ENCODE peak calls at places on chromosomes 5 and 9, in six cellular contexts. One of them, this sample, is unnamed.

GRCh38 chr9:90054810-90055209 is 450.0 kb downstream of the GADD45G start:
- DNase-seq in esophagus muscularis mucosa: no peak
- DNase-seq in sigmoid colon: no peak
- DNase-seq in upper lobe of left lung: no peak
- DNase-seq in HCT116: no peak
- DNase-seq in GM23338: no peak
- DNase-seq in this sample: no peak

GRCh38 chr5:93800988-93801811 is 59.8 kb upstream of the POU5F2 start:
- DNase-seq in sigmoid colon: no peak
- DNase-seq in esophagus muscularis mucosa: no peak
- DNase-seq in upper lobe of left lung: no peak
- DNase-seq in GM23338: peak
- DNase-seq in HCT116: peak
- DNase-seq in this sample: no peak

GRCh38 chr9:81849631-81850259 is 78.5 kb upstream of the SPATA31D4 start:
- DNase-seq in sigmoid colon: no peak
- DNase-seq in esophagus muscularis mucosa: no peak
- DNase-seq in upper lobe of left lung: no peak
- DNase-seq in HCT116: no peak
- DNase-seq in GM23338: peak
- DNase-seq in this sample: peak

GRCh38 chr9:105187781-105188180 is 56.7 kb upstream of the SLC44A1 start:
- DNase-seq in GM23338: no peak
- DNase-seq in esophagus muscularis mucosa: no peak
- DNase-seq in HCT116: no peak
- DNase-seq in sigmoid colon: no peak
- DNase-seq in upper lobe of left lung: no peak
- DNase-seq in this sample: no peak

GRCh38 chr5:38382898-38383297 is 124.5 kb downstream of the EGFLAM start:
- DNase-seq in upper lobe of left lung: peak
- DNase-seq in esophagus muscularis mucosa: no peak
- DNase-seq in HCT116: peak
- DNase-seq in sigmoid colon: peak
- DNase-seq in GM23338: peak
- DNase-seq in this sample: peak

GRCh38 chr9:137319434-137319975 is 17.4 kb upstream of the NRARP start:
- DNase-seq in GM23338: no peak
- DNase-seq in HCT116: no peak
- DNase-seq in esophagus muscularis mucosa: no peak
- DNase-seq in sigmoid colon: peak
- DNase-seq in upper lobe of left lung: no peak
- DNase-seq in this sample: no peak

GRCh38 chr9:125815568-125815967 is 68.4 kb downstream of the PBX3 start:
- DNase-seq in upper lobe of left lung: no peak
- DNase-seq in esophagus muscularis mucosa: no peak
- DNase-seq in HCT116: peak
- DNase-seq in GM23338: peak
- DNase-seq in sigmoid colon: no peak
- DNase-seq in this sample: no peak

GRCh38 chr5:173229381-173229959 is 5.5 kb downstream of the NKX2-5 start:
- DNase-seq in GM23338: peak
- DNase-seq in upper lobe of left lung: no peak
- DNase-seq in HCT116: no peak
- DNase-seq in sigmoid colon: no peak
- DNase-seq in esophagus muscularis mucosa: no peak
- DNase-seq in this sample: no peak

GRCh38 chr5:146753618-146754123 is 124.9 kb downstream of the PPP2R2B start:
- DNase-seq in sigmoid colon: no peak
- DNase-seq in esophagus muscularis mucosa: no peak
- DNase-seq in GM23338: peak
- DNase-seq in HCT116: no peak
- DNase-seq in upper lobe of left lung: no peak
- DNase-seq in this sample: no peak

GRCh38 chr9:69009708-69010107 is 4.2 kb downstream of the PRKACG start:
- DNase-seq in GM23338: no peak
- DNase-seq in esophagus muscularis mucosa: no peak
- DNase-seq in upper lobe of left lung: no peak
- DNase-seq in HCT116: no peak
- DNase-seq in sigmoid colon: no peak
- DNase-seq in this sample: no peak

GRCh38 chr9:4490705-4491620 is 695 bp downstream of the SLC1A1 start:
- DNase-seq in GM23338: peak
- DNase-seq in sigmoid colon: no peak
- DNase-seq in esophagus muscularis mucosa: no peak
- DNase-seq in HCT116: no peak
- DNase-seq in upper lobe of left lung: no peak
- DNase-seq in this sample: no peak

GRCh38 chr5:174271316-174271715 is 225.8 kb downstream of the NSG2 start:
- DNase-seq in upper lobe of left lung: no peak
- DNase-seq in HCT116: no peak
- DNase-seq in esophagus muscularis mucosa: no peak
- DNase-seq in sigmoid colon: no peak
- DNase-seq in GM23338: no peak
- DNase-seq in this sample: peak

GRCh38 chr5:8456846-8457186 is 587.9 kb downstream of the MTRR start:
- DNase-seq in upper lobe of left lung: no peak
- DNase-seq in GM23338: no peak
- DNase-seq in sigmoid colon: no peak
- DNase-seq in HCT116: no peak
- DNase-seq in esophagus muscularis mucosa: no peak
- DNase-seq in this sample: no peak

GRCh38 chr5:10493884-10494283 is 52.2 kb downstream of the ROPN1L start:
- DNase-seq in upper lobe of left lung: no peak
- DNase-seq in GM23338: no peak
- DNase-seq in esophagus muscularis mucosa: no peak
- DNase-seq in HCT116: no peak
- DNase-seq in sigmoid colon: no peak
- DNase-seq in this sample: no peak

GRCh38 chr9:38638881-38639576 is 18.6 kb upstream of the ANKRD18A start:
- DNase-seq in esophagus muscularis mucosa: peak
- DNase-seq in sigmoid colon: no peak
- DNase-seq in HCT116: no peak
- DNase-seq in GM23338: no peak
- DNase-seq in upper lobe of left lung: no peak
- DNase-seq in this sample: no peak

GRCh38 chr9:81686614-81687520 is 2.5 kb downstream of the TLE1 start:
- DNase-seq in esophagus muscularis mucosa: peak
- DNase-seq in HCT116: peak
- DNase-seq in GM23338: peak
- DNase-seq in sigmoid colon: peak
- DNase-seq in upper lobe of left lung: peak
- DNase-seq in this sample: peak

GRCh38 chr9:34732478-34732877 is 22.5 kb upstream of the CCL21 start:
- DNase-seq in HCT116: no peak
- DNase-seq in sigmoid colon: no peak
- DNase-seq in upper lobe of left lung: no peak
- DNase-seq in esophagus muscularis mucosa: no peak
- DNase-seq in GM23338: no peak
- DNase-seq in this sample: no peak

GRCh38 chr5:138035605-138036537 is 3.0 kb upstream of the FAM13B start:
- DNase-seq in HCT116: peak
- DNase-seq in GM23338: peak
- DNase-seq in sigmoid colon: peak
- DNase-seq in esophagus muscularis mucosa: no peak
- DNase-seq in upper lobe of left lung: peak
- DNase-seq in this sample: peak

GRCh38 chr5:52799983-52800393 is 12.3 kb downstream of the ITGA1 start:
- DNase-seq in sigmoid colon: peak
- DNase-seq in GM23338: peak
- DNase-seq in upper lobe of left lung: peak
- DNase-seq in HCT116: peak
- DNase-seq in esophagus muscularis mucosa: peak
- DNase-seq in this sample: peak
- TF ChIP-seq POLR2AphosphoS5 in sigmoid colon: peak
- TF ChIP-seq POLR2AphosphoS5 in GM23338: peak
- TF ChIP-seq POLR2AphosphoS5 in upper lobe of left lung: peak
- TF ChIP-seq POLR2AphosphoS5 in HCT116: peak
- TF ChIP-seq POLR2AphosphoS5 in esophagus muscularis mucosa: peak
- TF ChIP-seq POLR2AphosphoS5 in this sample: peak

DNA sequence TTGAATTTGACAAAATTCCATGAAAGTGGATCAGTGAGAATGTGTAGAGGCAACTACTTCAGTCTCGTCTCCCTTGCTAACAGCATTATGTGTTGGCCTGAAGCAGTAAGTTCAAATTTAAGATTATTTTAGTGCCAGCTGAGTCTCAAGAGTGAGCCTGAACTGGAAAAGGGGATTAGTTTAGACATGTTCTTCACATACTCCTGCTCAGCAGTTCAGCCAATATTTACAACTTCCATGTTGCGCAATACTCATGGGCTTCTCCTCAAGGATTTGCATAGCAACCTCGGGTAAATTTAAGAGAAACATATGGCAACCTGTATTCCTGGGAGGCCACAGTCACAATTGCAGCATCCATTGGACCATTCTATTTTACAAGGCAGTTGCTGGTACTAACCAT is 553.8 kb downstream of the PTPRD start:
- DNase-seq in sigmoid colon: no peak
- DNase-seq in HCT116: no peak
- DNase-seq in upper lobe of left lung: peak
- DNase-seq in esophagus muscularis mucosa: no peak
- DNase-seq in GM23338: peak
- DNase-seq in this sample: no peak
- H3K27ac ChIP-seq in sigmoid colon: no peak
- H3K27ac ChIP-seq in HCT116: no peak
- H3K27ac ChIP-seq in upper lobe of left lung: no peak
- H3K27ac ChIP-seq in esophagus muscularis mucosa: no peak
- H3K27ac ChIP-seq in GM23338: no peak
- H3K27ac ChIP-seq in this sample: no peak

DNA sequence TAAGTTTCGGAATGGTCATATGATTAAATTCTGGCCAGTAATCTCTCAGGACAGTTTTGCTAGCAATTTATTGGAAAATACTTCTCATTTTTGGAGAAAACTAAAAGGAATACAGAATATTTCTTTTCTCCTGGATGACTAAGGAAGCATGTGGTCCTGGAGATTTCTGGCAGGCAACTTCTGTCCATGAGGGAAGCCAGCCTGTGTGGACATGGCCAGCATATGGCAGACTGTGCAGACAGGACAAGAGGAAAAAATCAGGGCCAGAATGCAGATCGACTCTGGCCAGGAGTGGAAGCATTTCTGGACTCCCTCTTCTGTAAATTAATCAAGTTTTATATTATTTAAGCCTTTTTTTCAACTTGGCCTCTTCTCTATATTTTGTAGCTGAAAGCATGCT is 100.4 kb upstream of the CDH18 start:
- DNase-seq in GM23338: no peak
- DNase-seq in sigmoid colon: no peak
- DNase-seq in upper lobe of left lung: no peak
- DNase-seq in esophagus muscularis mucosa: no peak
- DNase-seq in HCT116: no peak
- DNase-seq in this sample: no peak
- TF ChIP-seq CTCF in GM23338: no peak
- TF ChIP-seq CTCF in sigmoid colon: no peak
- TF ChIP-seq CTCF in upper lobe of left lung: no peak
- TF ChIP-seq CTCF in esophagus muscularis mucosa: no peak
- TF ChIP-seq CTCF in HCT116: no peak
- TF ChIP-seq CTCF in this sample: no peak

GRCh38 chr5:128537306-128537998 is 593 bp downstream of the FBN2 start:
- DNase-seq in upper lobe of left lung: no peak
- DNase-seq in HCT116: no peak
- DNase-seq in esophagus muscularis mucosa: no peak
- DNase-seq in sigmoid colon: no peak
- DNase-seq in GM23338: peak
- DNase-seq in this sample: no peak

GRCh38 chr5:128538249-128539037 is 398 bp upstream of the FBN2 start:
- DNase-seq in sigmoid colon: peak
- DNase-seq in HCT116: no peak
- DNase-seq in GM23338: peak
- DNase-seq in esophagus muscularis mucosa: no peak
- DNase-seq in upper lobe of left lung: peak
- DNase-seq in this sample: peak

GRCh38 chr5:128537999-128538248 is at the start of gene FBN2:
- DNase-seq in upper lobe of left lung: no peak
- DNase-seq in GM23338: no peak
- DNase-seq in esophagus muscularis mucosa: no peak
- DNase-seq in sigmoid colon: no peak
- DNase-seq in HCT116: no peak
- DNase-seq in this sample: no peak

GRCh38 chr5:128539038-128539429 is 989 bp upstream of the FBN2 start:
- DNase-seq in sigmoid colon: no peak
- DNase-seq in HCT116: no peak
- DNase-seq in GM23338: no peak
- DNase-seq in upper lobe of left lung: no peak
- DNase-seq in esophagus muscularis mucosa: no peak
- DNase-seq in this sample: no peak

GRCh38 chr5:128541385-128541784 is 3.3 kb upstream of the FBN2 start:
- DNase-seq in esophagus muscularis mucosa: no peak
- DNase-seq in sigmoid colon: no peak
- DNase-seq in HCT116: no peak
- DNase-seq in GM23338: no peak
- DNase-seq in upper lobe of left lung: no peak
- DNase-seq in this sample: no peak
- TF ChIP-seq POLR2AphosphoS5 in esophagus muscularis mucosa: no peak
- TF ChIP-seq POLR2AphosphoS5 in sigmoid colon: no peak
- TF ChIP-seq POLR2AphosphoS5 in HCT116: no peak
- TF ChIP-seq POLR2AphosphoS5 in GM23338: no peak
- TF ChIP-seq POLR2AphosphoS5 in upper lobe of left lung: no peak
- TF ChIP-seq POLR2AphosphoS5 in this sample: no peak

DNA sequence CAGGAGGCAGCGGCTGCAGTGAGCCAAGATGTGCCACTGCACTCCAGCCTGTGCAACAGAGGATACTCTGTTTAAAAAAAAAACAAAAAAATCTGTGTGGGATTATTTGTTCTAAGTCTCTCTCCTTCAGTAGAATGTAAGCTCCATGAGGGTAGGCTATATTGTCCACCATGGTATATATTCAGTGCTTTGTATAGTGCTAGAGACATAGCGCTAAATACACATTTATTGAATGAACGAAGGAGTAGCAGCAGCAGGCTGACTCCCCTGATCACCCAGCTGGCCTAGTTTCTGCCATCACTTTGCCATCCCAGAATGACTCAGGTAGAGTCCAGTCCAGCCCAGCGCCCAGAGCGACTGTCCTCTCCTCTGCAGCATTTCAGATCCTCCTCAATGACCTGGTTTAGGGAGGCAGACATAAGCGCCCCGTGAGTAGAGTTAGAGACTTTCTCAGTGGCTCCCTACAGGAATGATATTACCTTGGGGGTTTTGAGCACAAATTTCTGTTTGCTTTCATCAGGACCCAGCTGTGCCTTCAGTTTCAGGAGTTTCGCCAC is 716 bp downstream of the HARS1 start:
- DNase-seq in HCT116: peak
- DNase-seq in upper lobe of left lung: no peak
- DNase-seq in sigmoid colon: no peak
- DNase-seq in GM23338: no peak
- DNase-seq in esophagus muscularis mucosa: no peak
- DNase-seq in this sample: peak
- H3K27ac ChIP-seq in HCT116: peak
- H3K27ac ChIP-seq in upper lobe of left lung: peak
- H3K27ac ChIP-seq in sigmoid colon: peak
- H3K27ac ChIP-seq in GM23338: no peak
- H3K27ac ChIP-seq in esophagus muscularis mucosa: peak
- H3K27ac ChIP-seq in this sample: peak

DNA sequence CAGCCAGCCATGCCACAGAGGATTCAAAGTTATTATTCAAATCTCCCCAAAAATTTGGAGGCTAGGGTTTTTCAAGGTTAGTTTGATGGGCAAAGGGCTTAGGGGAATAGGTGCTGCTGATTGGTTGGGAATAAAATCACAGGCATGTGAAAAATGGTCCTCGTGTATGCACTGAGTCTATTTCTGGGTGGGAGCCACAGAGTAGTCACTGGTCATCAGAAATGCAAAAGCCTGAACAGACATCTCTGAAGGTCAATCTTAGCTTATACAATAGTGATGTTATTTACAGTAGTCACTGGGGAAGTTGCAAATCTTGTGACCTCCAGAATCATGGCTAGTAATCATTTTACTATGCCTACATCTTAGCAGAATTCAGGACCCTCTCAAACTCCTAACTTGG is 1.3 kb downstream of the IL33 start:
- DNase-seq in HCT116: no peak
- DNase-seq in GM23338: no peak
- DNase-seq in sigmoid colon: no peak
- DNase-seq in esophagus muscularis mucosa: no peak
- DNase-seq in upper lobe of left lung: no peak
- DNase-seq in this sample: no peak
- TF ChIP-seq CTCF in HCT116: no peak
- TF ChIP-seq CTCF in GM23338: no peak
- TF ChIP-seq CTCF in sigmoid colon: no peak
- TF ChIP-seq CTCF in esophagus muscularis mucosa: no peak
- TF ChIP-seq CTCF in upper lobe of left lung: no peak
- TF ChIP-seq CTCF in this sample: no peak